ENCODE peak calls at places on chromosomes 11 and 22, in five cellular contexts. Y is GM23248, P is SK-N-SH, R is PC-3, V is OCI-LY7. T is an unnamed sample.
A peak's percentile ranks its signal among the peaks of the same experiment; 100 is the strongest.

GRCh38 chr11:112613051-112613972 is 347.9 kb upstream of the NCAM1 start:
- DNase-seq in Y (peak; percentile 77), P (peak; percentile 74), R (peak; percentile 42), V (no peak), T (peak; percentile 62)

GRCh38 chr11:69295995-69296889 is 2.3 kb downstream of the MYEOV start:
- DNase-seq in Y (peak; percentile 92), P (no peak), R (peak; percentile 53), V (peak; percentile 60), T (no peak)

GRCh38 chr11:116791002-116791812 is 472 bp downstream of the APOA5 start:
- DNase-seq in Y (peak; percentile 82), P (peak; percentile 92), R (peak; percentile 48), V (peak; percentile 71), T (peak; percentile 35)

GRCh38 chr22:44139773-44140172 is 41.0 kb upstream of the PARVG start:
- DNase-seq in Y (no peak), P (no peak), R (no peak), V (no peak), T (no peak)

GRCh38 chr11:128208329-128209220 is 378.8 kb downstream of the ETS1 start:
- DNase-seq in Y (peak; percentile 94), P (no peak), R (peak; percentile 99), V (no peak), T (peak; percentile 57)

GRCh38 chr22:47165998-47166397 is 403.5 kb downstream of the TBC1D22A start:
- DNase-seq in Y (no peak), P (no peak), R (no peak), V (no peak), T (no peak)

GRCh38 chr11:20467458-20468185 is 80.1 kb downstream of the PRMT3 start:
- DNase-seq in Y (no peak), P (no peak), R (no peak), V (no peak), T (no peak)

GRCh38 chr11:1920128-1920908 is 815 bp downstream of the TNNT3 start:
- DNase-seq in Y (no peak), P (peak; percentile 32), R (no peak), V (no peak), T (no peak)

GRCh38 chr22:17872491-17872890 is 98.2 kb upstream of the BID start:
- DNase-seq in Y (no peak), P (no peak), R (peak; percentile 26), V (no peak), T (no peak)

GRCh38 chr22:47298017-47298820 is 535.8 kb downstream of the TBC1D22A start:
- DNase-seq in Y (no peak), P (peak; percentile 5), R (no peak), V (no peak), T (no peak)

GRCh38 chr11:81007046-81007445 is 1566.2 kb upstream of the TENM4 start:
- DNase-seq in Y (peak; percentile 62), P (peak; percentile 10), R (peak; percentile 63), V (no peak), T (no peak)

GRCh38 chr11:7143908-7144307 is 55.1 kb downstream of the RBMXL2 start:
- DNase-seq in Y (peak; percentile 42), P (no peak), R (peak; percentile 56), V (peak; percentile 8), T (peak; percentile 8)
- TF ChIP-seq EZH2phosphoT487 in Y (no peak), P (no peak), R (no peak), V (no peak), T (no peak)

GRCh38 chr11:5343474-5344335 is at the start of gene OR51B5:
- DNase-seq in Y (no peak), P (no peak), R (no peak), V (no peak), T (no peak)
- TF ChIP-seq EZH2phosphoT487 in Y (no peak), P (no peak), R (no peak), V (no peak), T (no peak)

DNA sequence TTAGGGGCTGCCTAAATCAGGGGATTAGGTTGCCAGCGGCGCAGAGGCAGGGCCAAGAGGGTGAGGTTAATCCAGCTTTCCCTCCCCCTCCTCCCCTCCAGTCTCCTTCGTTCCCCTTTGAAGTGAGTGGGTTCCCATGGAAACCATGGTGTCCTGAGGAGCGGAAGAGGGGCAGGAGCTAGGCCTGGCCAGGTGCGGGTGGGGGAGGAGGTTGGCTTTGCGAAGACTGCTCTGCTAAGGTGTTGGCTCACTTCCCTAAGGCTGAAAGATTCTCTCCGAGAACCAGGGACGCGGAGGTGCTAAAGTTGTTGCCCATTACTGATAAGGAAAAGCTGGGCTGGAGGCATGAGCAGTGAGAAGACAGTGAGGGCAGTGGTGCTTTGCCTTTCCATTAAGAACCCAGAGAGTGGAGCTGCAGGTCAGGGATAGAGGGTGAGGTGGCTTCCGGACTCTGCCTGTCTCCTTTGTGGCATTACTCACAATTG is 124.6 kb downstream of the FEZ1 start:
- DNase-seq in Y (no peak), P (peak; percentile 46), R (no peak), V (no peak), T (no peak)
- TF ChIP-seq EZH2phosphoT487 in Y (no peak), P (no peak), R (no peak), V (no peak), T (no peak)

DNA sequence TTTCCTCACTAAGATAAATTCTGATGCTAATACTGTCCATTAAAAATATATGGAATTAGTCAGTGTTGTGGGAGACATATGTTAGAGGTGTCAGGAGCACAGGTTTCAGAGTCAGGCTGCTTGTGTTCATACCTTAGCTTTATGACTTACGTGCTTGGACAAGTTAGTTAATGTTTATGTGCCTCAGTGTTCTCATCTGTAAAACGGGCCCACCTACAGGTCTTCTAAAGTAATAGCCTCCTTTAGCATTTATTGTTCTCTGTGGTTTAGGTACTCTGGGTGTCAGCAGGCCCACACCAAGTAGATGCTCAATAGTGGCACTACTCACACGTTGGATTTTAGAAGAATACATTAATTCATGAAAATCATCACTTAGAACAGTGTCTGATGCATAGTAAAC is 308.7 kb upstream of the ZC3H12C start:
- DNase-seq in Y (no peak), P (no peak), R (no peak), V (no peak), T (no peak)
- TF ChIP-seq EZH2phosphoT487 in Y (no peak), P (no peak), R (no peak), V (no peak), T (no peak)

GRCh38 chr11:63666874-63667273 is 4.3 kb downstream of the ATL3 start:
- DNase-seq in Y (peak; percentile 84), P (no peak), R (no peak), V (no peak), T (no peak)

GRCh38 chr11:63668396-63668795 is 2.8 kb downstream of the ATL3 start:
- DNase-seq in Y (peak; percentile 76), P (no peak), R (no peak), V (no peak), T (no peak)

GRCh38 chr11:63667993-63668392 is 3.2 kb downstream of the ATL3 start:
- DNase-seq in Y (peak; percentile 93), P (no peak), R (peak; percentile 98), V (no peak), T (peak; percentile 68)

GRCh38 chr11:63660972-63661371 is 10.2 kb downstream of the ATL3 start:
- DNase-seq in Y (no peak), P (no peak), R (no peak), V (no peak), T (no peak)

GRCh38 chr11:63663809-63664208 is 7.4 kb downstream of the ATL3 start:
- DNase-seq in Y (peak; percentile 88), P (no peak), R (peak; percentile 86), V (no peak), T (no peak)
- TF ChIP-seq EZH2phosphoT487 in Y (no peak), P (no peak), R (no peak), V (no peak), T (no peak)

DNA sequence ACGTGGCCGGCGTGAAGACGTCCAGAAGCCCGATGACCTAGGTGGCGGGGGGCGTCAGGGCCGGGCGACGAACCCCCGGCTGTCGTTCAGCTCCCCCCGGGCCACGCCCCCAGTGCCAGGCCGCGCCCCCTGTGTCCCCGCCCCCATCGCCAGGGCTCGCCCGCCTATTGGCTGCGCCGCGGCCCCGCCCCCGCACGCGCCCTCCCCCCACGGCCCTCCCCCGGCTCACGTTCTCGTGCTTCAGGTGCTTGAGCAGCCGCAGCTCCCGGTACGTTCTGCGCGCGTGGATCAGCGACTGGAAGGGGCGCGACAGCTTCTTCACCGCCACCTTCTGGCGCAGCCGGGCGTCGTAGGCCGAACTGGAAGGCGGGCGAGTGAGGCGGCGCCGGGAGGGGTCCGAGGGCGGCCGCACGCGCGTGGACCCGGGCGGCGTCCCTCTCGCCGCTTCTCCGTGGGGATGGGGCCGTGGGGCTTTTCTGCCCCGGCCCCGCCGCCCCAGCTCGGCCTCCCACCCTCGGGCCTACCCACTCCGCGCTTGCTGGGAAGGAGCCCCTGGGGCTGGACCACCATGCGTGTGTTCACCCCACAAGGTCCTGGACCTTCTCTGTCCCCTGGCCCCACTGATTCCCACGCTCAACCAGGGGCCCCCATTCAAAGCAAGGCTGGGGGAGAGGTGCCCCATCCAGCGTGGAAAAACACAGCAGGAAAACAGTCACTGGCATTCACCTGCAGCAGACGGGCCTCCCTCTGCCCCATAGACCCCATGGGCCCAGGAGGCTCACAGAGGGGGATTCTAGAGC is 2.4 kb downstream of the MAPK11 start:
- DNase-seq in Y (peak; percentile 81), P (peak; percentile 68), R (no peak), V (peak; percentile 71), T (no peak)
- TF ChIP-seq EZH2phosphoT487 in Y (no peak), P (no peak), R (no peak), V (no peak), T (no peak)

GRCh38 chr11:60367896-60368295 is 10.4 kb upstream of the MS4A7 start:
- DNase-seq in Y (no peak), P (no peak), R (no peak), V (no peak), T (no peak)

GRCh38 chr11:60367009-60367408 is 11.3 kb upstream of the MS4A7 start:
- DNase-seq in Y (no peak), P (no peak), R (no peak), V (peak; percentile 63), T (no peak)

GRCh38 chr11:60360621-60361020 is 17.7 kb upstream of the MS4A7 start:
- DNase-seq in Y (no peak), P (no peak), R (no peak), V (peak; percentile 65), T (no peak)

GRCh38 chr11:60363542-60364525 is 14.5 kb upstream of the MS4A7 start:
- DNase-seq in Y (peak; percentile 62), P (peak; percentile 40), R (peak; percentile 92), V (peak; percentile 91), T (peak; percentile 42)
- TF ChIP-seq EZH2phosphoT487 in Y (no peak), P (no peak), R (no peak), V (no peak), T (no peak)

GRCh38 chr11:132336781-132337535 is 966.5 kb downstream of the NTM start:
- DNase-seq in Y (no peak), P (no peak), R (no peak), V (no peak), T (no peak)

GRCh38 chr11:132332521-132332920 is 962.1 kb downstream of the NTM start:
- DNase-seq in Y (no peak), P (no peak), R (no peak), V (no peak), T (no peak)

GRCh38 chr11:132337819-132338416 is 967.5 kb downstream of the NTM start:
- DNase-seq in Y (no peak), P (no peak), R (no peak), V (no peak), T (no peak)

GRCh38 chr11:132335311-132335710 is 964.9 kb downstream of the NTM start:
- DNase-seq in Y (no peak), P (no peak), R (no peak), V (no peak), T (no peak)

GRCh38 chr11:132334769-132335280 is 964.4 kb downstream of the NTM start:
- DNase-seq in Y (no peak), P (no peak), R (no peak), V (no peak), T (no peak)
- TF ChIP-seq EZH2phosphoT487 in Y (no peak), P (no peak), R (no peak), V (no peak), T (no peak)

GRCh38 chr11:48055292-48056132 is 75.2 kb downstream of the PTPRJ start:
- DNase-seq in Y (no peak), P (no peak), R (peak; percentile 96), V (peak; percentile 71), T (no peak)
- TF ChIP-seq EZH2phosphoT487 in Y (no peak), P (no peak), R (no peak), V (no peak), T (no peak)

T was measured in HCT116.